ENCODE peak calls at places on chromosome X, in ten cellular contexts. R is thyroid gland; O is AG04450; A is pancreas; S is esophagus muscularis mucosa; M is heart right ventricle; D is fibroblast of lung; G is CD8-positive, alpha-beta T cell; X is substantia nigra; U is RWPE2. N is an unnamed sample.

GRCh38 chrX:134186362-134187121 is 50.4 kb upstream of the CCDC160 start:
- DNase-seq in M (no peak), R (peak), O (no peak), D (no peak), X (no peak), A (no peak), S (no peak), G (peak), U (no peak), N (no peak)

GRCh38 chrX:153306527-153307115 is 14.9 kb downstream of the PNMA6F start:
- DNase-seq in R (no peak), O (no peak), G (no peak), M (no peak), S (no peak), X (no peak), A (no peak), U (no peak), D (no peak), N (no peak)

GRCh38 chrX:38006283-38006682 is at the start of gene SYTL5:
- DNase-seq in S (no peak), X (no peak), G (no peak), D (no peak), U (no peak), M (no peak), A (no peak), R (no peak), O (no peak), N (no peak)

GRCh38 chrX:46737462-46737861 is 21.5 kb downstream of the SLC9A7 start:
- DNase-seq in G (no peak), A (no peak), M (no peak), S (no peak), R (no peak), D (peak), O (no peak), X (no peak), U (no peak), N (no peak)

GRCh38 chrX:99705696-99706095 is 704.4 kb downstream of the PCDH19 start:
- DNase-seq in M (no peak), X (no peak), U (no peak), D (no peak), R (no peak), O (no peak), A (no peak), S (no peak), G (no peak), N (no peak)

GRCh38 chrX:14591976-14592375 is 62.6 kb downstream of the GLRA2 start:
- DNase-seq in A (no peak), G (no peak), S (no peak), M (no peak), O (no peak), X (no peak), D (no peak), R (no peak), U (no peak), N (no peak)

GRCh38 chrX:137227164-137227563 is 193.4 kb upstream of the GPR101 start:
- DNase-seq in O (no peak), D (no peak), M (no peak), G (no peak), U (no peak), A (no peak), X (peak), R (no peak), S (no peak), N (no peak)

GRCh38 chrX:39984191-39984956 is 113.4 kb downstream of the BCOR start:
- DNase-seq in G (no peak), A (no peak), X (no peak), M (no peak), R (no peak), U (no peak), D (peak), O (peak), S (no peak), N (no peak)

GRCh38 chrX:138756234-138756633 is 44.7 kb upstream of the FGF13 start:
- DNase-seq in A (peak), G (no peak), U (no peak), M (peak), S (no peak), X (peak), O (no peak), R (peak), D (peak), N (no peak)

GRCh38 chrX:8048466-8048865 is 121.3 kb upstream of the PNPLA4 start:
- DNase-seq in X (no peak), D (no peak), U (no peak), G (no peak), R (no peak), A (no peak), M (no peak), S (no peak), O (no peak), N (no peak)

GRCh38 chrX:70168238-70169188 is 8.8 kb upstream of the DGAT2L6 start:
- DNase-seq in R (peak), M (no peak), X (no peak), S (no peak), A (no peak), G (no peak), O (peak), D (peak), U (no peak), N (no peak)

GRCh38 chrX:95662200-95662599 is 1022.4 kb upstream of the DIAPH2 start:
- DNase-seq in G (no peak), R (no peak), U (no peak), X (no peak), A (no peak), D (no peak), M (no peak), S (no peak), O (no peak), N (no peak)

GRCh38 chrX:74250574-74250973 is 53.4 kb upstream of the ZCCHC13 start:
- DNase-seq in G (no peak), D (no peak), U (no peak), X (no peak), S (no peak), A (no peak), O (no peak), R (no peak), M (no peak), N (no peak)
- H3K27ac ChIP-seq in G (no peak), D (no peak), U (peak), X (no peak), S (peak), A (no peak), O (peak), R (peak), M (peak), N (peak)

GRCh38 chrX:55451626-55451989 is 319 bp upstream of the MAGEH1 start:
- DNase-seq in R (no peak), G (no peak), D (no peak), U (no peak), O (no peak), S (no peak), X (no peak), M (no peak), A (peak), N (no peak)

GRCh38 chrX:55450259-55450658 is 1.7 kb upstream of the MAGEH1 start:
- DNase-seq in R (peak), O (no peak), M (peak), X (peak), A (no peak), U (no peak), D (peak), G (no peak), S (no peak), N (peak)

GRCh38 chrX:55452825-55453124 is 848 bp downstream of the MAGEH1 start:
- DNase-seq in A (no peak), O (no peak), G (no peak), R (no peak), S (no peak), X (no peak), U (no peak), D (no peak), M (no peak), N (no peak)

GRCh38 chrX:55451125-55451524 is 802 bp upstream of the MAGEH1 start:
- DNase-seq in D (no peak), G (no peak), S (no peak), U (no peak), O (no peak), R (no peak), X (no peak), A (no peak), M (no peak), N (no peak)

GRCh38 chrX:55451990-55452824 is at the start of gene MAGEH1:
- DNase-seq in U (peak), G (peak), O (peak), R (peak), S (peak), D (peak), X (peak), M (peak), A (peak), N (peak)
- H3K27ac ChIP-seq in U (no peak), G (peak), O (peak), R (peak), S (peak), D (peak), X (peak), M (peak), A (no peak), N (peak)

GRCh38 chrX:13488706-13489105 is 80.7 kb upstream of the EGFL6 start:
- DNase-seq in U (no peak), S (no peak), R (no peak), O (no peak), A (no peak), D (no peak), X (no peak), M (no peak), G (no peak), N (no peak)
- H3K27ac ChIP-seq in U (peak), S (peak), R (no peak), O (peak), A (no peak), D (peak), X (no peak), M (peak), G (no peak), N (no peak)

GRCh38 chrX:17831255-17831654 is 29.8 kb downstream of the RAI2 start:
- DNase-seq in R (no peak), A (no peak), D (no peak), O (no peak), M (no peak), S (no peak), G (no peak), U (no peak), X (no peak), N (no peak)

GRCh38 chrX:17828156-17828555 is 32.9 kb downstream of the RAI2 start:
- DNase-seq in M (no peak), R (no peak), A (no peak), X (no peak), G (no peak), D (no peak), O (no peak), U (no peak), S (no peak), N (no peak)

GRCh38 chrX:17826609-17827496 is 34.2 kb downstream of the RAI2 start:
- DNase-seq in M (no peak), X (no peak), R (no peak), O (no peak), A (no peak), D (peak), U (no peak), G (no peak), S (no peak), N (no peak)

GRCh38 chrX:17830211-17830610 is 30.9 kb downstream of the RAI2 start:
- DNase-seq in A (no peak), G (no peak), U (no peak), X (no peak), R (no peak), S (no peak), M (no peak), O (no peak), D (no peak), N (no peak)

GRCh38 chrX:17829526-17829925 is 31.6 kb downstream of the RAI2 start:
- DNase-seq in G (no peak), X (no peak), R (no peak), A (no peak), M (no peak), D (peak), O (no peak), S (no peak), U (no peak), N (no peak)
- H3K27ac ChIP-seq in G (no peak), X (no peak), R (no peak), A (no peak), M (no peak), D (no peak), O (no peak), S (peak), U (no peak), N (no peak)

GRCh38 chrX:107738272-107738671 is 37.3 kb downstream of the TSC22D3 start:
- DNase-seq in U (no peak), X (peak), D (no peak), A (no peak), R (peak), S (no peak), O (no peak), G (no peak), M (no peak), N (peak)
- H3K27ac ChIP-seq in U (no peak), X (peak), D (no peak), A (no peak), R (peak), S (peak), O (no peak), G (no peak), M (peak), N (peak)

N was measured in right lobe of liver.